ENCODE peak calls at places on chromosomes 3 and 15, in seven cellular contexts. One of them, this sample, is unnamed. For H3K36me3, the result is how much of the 10 kb centered on the place peaks cover.

GRCh38 chr3:78999139-78999538 is 768.7 kb downstream of the ROBO1 start:
- DNase-seq in adrenal gland: no peak
- DNase-seq in mucosa of descending colon: no peak
- DNase-seq in lower lobe of right lung: no peak
- DNase-seq in Peyer's patch: no peak
- DNase-seq in trophoblast cell: no peak
- DNase-seq in lung: no peak
- DNase-seq in this sample: no peak

GRCh38 chr15:45456212-45457106 is 66.1 kb downstream of the SLC30A4 start:
- DNase-seq in adrenal gland: peak
- DNase-seq in mucosa of descending colon: peak
- DNase-seq in lower lobe of right lung: peak
- DNase-seq in Peyer's patch: no peak
- DNase-seq in trophoblast cell: peak
- DNase-seq in lung: peak
- DNase-seq in this sample: peak

GRCh38 chr3:111534701-111535100 is 7.3 kb upstream of the CD96 start:
- DNase-seq in adrenal gland: no peak
- DNase-seq in mucosa of descending colon: no peak
- DNase-seq in lower lobe of right lung: no peak
- DNase-seq in Peyer's patch: no peak
- DNase-seq in trophoblast cell: no peak
- DNase-seq in lung: no peak
- DNase-seq in this sample: no peak

GRCh38 chr3:72614394-72615074 is 233.7 kb downstream of the SHQ1 start:
- DNase-seq in adrenal gland: no peak
- DNase-seq in mucosa of descending colon: no peak
- DNase-seq in lower lobe of right lung: no peak
- DNase-seq in Peyer's patch: no peak
- DNase-seq in trophoblast cell: no peak
- DNase-seq in lung: no peak
- DNase-seq in this sample: no peak

GRCh38 chr3:161070252-161070930 is 34.8 kb downstream of the B3GALNT1 start:
- DNase-seq in adrenal gland: no peak
- DNase-seq in mucosa of descending colon: no peak
- DNase-seq in lower lobe of right lung: no peak
- DNase-seq in Peyer's patch: no peak
- DNase-seq in trophoblast cell: no peak
- DNase-seq in lung: no peak
- DNase-seq in this sample: peak

GRCh38 chr3:136044980-136045745 is 79.6 kb downstream of the PPP2R3A start:
- DNase-seq in adrenal gland: no peak
- DNase-seq in mucosa of descending colon: no peak
- DNase-seq in lower lobe of right lung: no peak
- DNase-seq in Peyer's patch: no peak
- DNase-seq in trophoblast cell: no peak
- DNase-seq in lung: no peak
- DNase-seq in this sample: no peak

GRCh38 chr3:184337315-184337714 is at the start of gene FAM131A:
- DNase-seq in adrenal gland: no peak
- DNase-seq in mucosa of descending colon: no peak
- DNase-seq in lower lobe of right lung: no peak
- DNase-seq in Peyer's patch: no peak
- DNase-seq in trophoblast cell: no peak
- DNase-seq in lung: no peak
- DNase-seq in this sample: no peak

GRCh38 chr3:64684715-64685261 is 3.0 kb downstream of the ADAMTS9 start:
- DNase-seq in adrenal gland: peak
- DNase-seq in mucosa of descending colon: peak
- DNase-seq in lower lobe of right lung: peak
- DNase-seq in Peyer's patch: peak
- DNase-seq in trophoblast cell: no peak
- DNase-seq in lung: no peak
- DNase-seq in this sample: peak

GRCh38 chr3:16740531-16740930 is 135.3 kb upstream of the DAZL start:
- DNase-seq in adrenal gland: no peak
- DNase-seq in mucosa of descending colon: no peak
- DNase-seq in lower lobe of right lung: no peak
- DNase-seq in Peyer's patch: no peak
- DNase-seq in trophoblast cell: peak
- DNase-seq in lung: no peak
- DNase-seq in this sample: no peak

GRCh38 chr3:184693011-184693975 is 18.6 kb downstream of the MAGEF1 start:
- DNase-seq in adrenal gland: no peak
- DNase-seq in mucosa of descending colon: no peak
- DNase-seq in lower lobe of right lung: no peak
- DNase-seq in Peyer's patch: no peak
- DNase-seq in trophoblast cell: no peak
- DNase-seq in lung: no peak
- DNase-seq in this sample: peak

GRCh38 chr3:123597561-123597960 is 12.7 kb upstream of the HACD2 start:
- DNase-seq in adrenal gland: no peak
- DNase-seq in mucosa of descending colon: no peak
- DNase-seq in lower lobe of right lung: no peak
- DNase-seq in Peyer's patch: no peak
- DNase-seq in trophoblast cell: no peak
- DNase-seq in lung: no peak
- DNase-seq in this sample: no peak

GRCh38 chr3:124207873-124208473 is 216.0 kb upstream of the ROPN1 start:
- DNase-seq in adrenal gland: peak
- DNase-seq in mucosa of descending colon: no peak
- DNase-seq in lower lobe of right lung: no peak
- DNase-seq in Peyer's patch: no peak
- DNase-seq in trophoblast cell: no peak
- DNase-seq in lung: no peak
- DNase-seq in this sample: no peak

GRCh38 chr15:100112636-100113305 is 229.0 kb downstream of the ADAMTS17 start:
- DNase-seq in adrenal gland: no peak
- DNase-seq in mucosa of descending colon: no peak
- DNase-seq in lower lobe of right lung: no peak
- DNase-seq in Peyer's patch: no peak
- DNase-seq in trophoblast cell: no peak
- DNase-seq in lung: no peak
- DNase-seq in this sample: no peak

GRCh38 chr15:36590838-36591237 is 11.4 kb downstream of the CDIN1 start:
- DNase-seq in adrenal gland: no peak
- DNase-seq in mucosa of descending colon: no peak
- DNase-seq in lower lobe of right lung: no peak
- DNase-seq in Peyer's patch: no peak
- DNase-seq in trophoblast cell: no peak
- DNase-seq in lung: no peak
- DNase-seq in this sample: no peak

GRCh38 chr15:48507416-48508065 is 138.0 kb downstream of the FBN1 start:
- DNase-seq in adrenal gland: peak
- DNase-seq in mucosa of descending colon: no peak
- DNase-seq in lower lobe of right lung: no peak
- DNase-seq in Peyer's patch: no peak
- DNase-seq in trophoblast cell: peak
- DNase-seq in lung: peak
- DNase-seq in this sample: peak

GRCh38 chr3:3177861-3178497 is 1.5 kb downstream of the CRBN start:
- DNase-seq in adrenal gland: peak
- DNase-seq in mucosa of descending colon: no peak
- DNase-seq in lower lobe of right lung: no peak
- DNase-seq in Peyer's patch: no peak
- DNase-seq in trophoblast cell: no peak
- DNase-seq in lung: no peak
- DNase-seq in this sample: no peak

GRCh38 chr15:99052205-99052604 is 44.6 kb upstream of the PGPEP1L start:
- DNase-seq in adrenal gland: no peak
- DNase-seq in mucosa of descending colon: no peak
- DNase-seq in lower lobe of right lung: no peak
- DNase-seq in Peyer's patch: no peak
- DNase-seq in trophoblast cell: no peak
- DNase-seq in lung: no peak
- DNase-seq in this sample: no peak

GRCh38 chr3:120200836-120201235 is 84.2 kb downstream of the GPR156 start:
- DNase-seq in adrenal gland: no peak
- DNase-seq in mucosa of descending colon: no peak
- DNase-seq in lower lobe of right lung: no peak
- DNase-seq in Peyer's patch: no peak
- DNase-seq in trophoblast cell: no peak
- DNase-seq in lung: no peak
- DNase-seq in this sample: no peak

GRCh38 chr3:167772992-167773391 is 37.5 kb downstream of the SERPINI1 start:
- DNase-seq in adrenal gland: no peak
- DNase-seq in mucosa of descending colon: no peak
- DNase-seq in lower lobe of right lung: no peak
- DNase-seq in Peyer's patch: no peak
- DNase-seq in trophoblast cell: no peak
- DNase-seq in lung: no peak
- DNase-seq in this sample: no peak

DNA sequence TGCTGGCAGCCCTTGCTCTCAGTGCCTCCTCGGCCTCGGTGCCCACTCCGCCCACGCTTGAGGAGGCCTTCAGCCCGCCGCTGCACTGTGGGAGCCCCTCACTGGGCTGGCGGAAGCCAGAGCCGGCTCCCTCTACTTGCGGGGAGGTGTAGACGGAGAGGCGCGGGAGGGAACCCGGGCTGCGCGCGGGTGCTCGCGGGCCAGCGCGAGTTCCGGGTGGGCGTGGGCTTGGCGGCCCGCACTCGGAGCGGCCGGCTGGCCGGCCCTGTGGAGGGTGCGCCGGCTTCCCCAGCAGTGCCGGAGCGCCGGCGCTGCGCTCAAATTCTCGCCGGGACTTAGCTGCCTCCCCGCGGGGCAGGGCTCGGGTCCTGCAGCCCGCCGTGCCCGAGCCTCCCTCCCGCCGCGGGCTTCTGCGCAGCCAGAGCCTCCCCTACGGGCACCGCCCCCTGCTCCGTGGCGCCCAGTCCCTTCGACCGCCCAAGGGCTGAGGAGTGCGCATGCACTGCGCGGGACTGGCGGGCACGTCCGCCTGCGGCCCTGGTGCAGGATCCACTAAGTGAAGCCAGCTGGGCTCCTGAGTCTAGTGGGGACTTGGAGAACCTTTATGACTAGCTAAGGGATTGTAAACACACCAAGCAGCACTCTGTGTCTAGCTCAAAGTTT is 231.5 kb downstream of the EFHB start:
- DNase-seq in adrenal gland: peak
- DNase-seq in mucosa of descending colon: peak
- DNase-seq in lower lobe of right lung: no peak
- DNase-seq in Peyer's patch: no peak
- DNase-seq in trophoblast cell: peak
- DNase-seq in lung: no peak
- DNase-seq in this sample: no peak
- H3K4me3 ChIP-seq in adrenal gland: no peak
- H3K4me3 ChIP-seq in mucosa of descending colon: no peak
- H3K4me3 ChIP-seq in lower lobe of right lung: no peak
- H3K4me3 ChIP-seq in Peyer's patch: no peak
- H3K4me3 ChIP-seq in trophoblast cell: no peak
- H3K4me3 ChIP-seq in lung: no peak
- H3K4me3 ChIP-seq in this sample: no peak

DNA sequence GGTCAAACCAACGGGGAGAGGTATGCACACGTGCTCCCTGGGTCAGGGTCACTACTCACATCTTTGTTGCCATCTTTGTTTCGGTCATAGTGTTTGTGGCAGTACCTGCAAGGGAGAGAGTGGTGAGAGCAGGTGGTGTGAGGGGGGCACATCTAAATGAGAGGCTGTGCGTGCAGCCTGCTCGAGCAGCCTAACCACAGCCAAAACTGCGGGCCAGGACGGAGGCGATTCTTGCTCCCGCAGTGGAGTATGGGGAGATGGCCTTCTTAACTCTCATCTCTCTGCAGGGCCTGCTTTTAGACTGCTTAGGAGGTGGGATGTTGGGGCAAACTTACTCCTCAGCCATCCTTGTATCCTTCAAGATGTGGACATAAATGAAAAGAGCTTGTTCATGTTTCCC is 6.9 kb upstream of the PLA2G4F start:
- DNase-seq in adrenal gland: no peak
- DNase-seq in mucosa of descending colon: no peak
- DNase-seq in lower lobe of right lung: no peak
- DNase-seq in Peyer's patch: no peak
- DNase-seq in trophoblast cell: no peak
- DNase-seq in lung: no peak
- DNase-seq in this sample: no peak
- H3K36me3 ChIP-seq in adrenal gland: half or more
- H3K36me3 ChIP-seq in mucosa of descending colon: under half
- H3K36me3 ChIP-seq in lower lobe of right lung: half or more
- H3K36me3 ChIP-seq in Peyer's patch: under half
- H3K36me3 ChIP-seq in trophoblast cell: half or more
- H3K36me3 ChIP-seq in lung: under half
- H3K36me3 ChIP-seq in this sample: half or more

GRCh38 chr3:60754617-60755016 is 496.6 kb downstream of the FHIT start:
- DNase-seq in adrenal gland: no peak
- DNase-seq in mucosa of descending colon: no peak
- DNase-seq in lower lobe of right lung: no peak
- DNase-seq in Peyer's patch: no peak
- DNase-seq in trophoblast cell: no peak
- DNase-seq in lung: no peak
- DNase-seq in this sample: no peak

GRCh38 chr3:60757724-60758123 is 493.5 kb downstream of the FHIT start:
- DNase-seq in adrenal gland: no peak
- DNase-seq in mucosa of descending colon: no peak
- DNase-seq in lower lobe of right lung: no peak
- DNase-seq in Peyer's patch: no peak
- DNase-seq in trophoblast cell: no peak
- DNase-seq in lung: no peak
- DNase-seq in this sample: no peak

GRCh38 chr3:60756636-60757035 is 494.6 kb downstream of the FHIT start:
- DNase-seq in adrenal gland: no peak
- DNase-seq in mucosa of descending colon: no peak
- DNase-seq in lower lobe of right lung: no peak
- DNase-seq in Peyer's patch: no peak
- DNase-seq in trophoblast cell: no peak
- DNase-seq in lung: no peak
- DNase-seq in this sample: no peak

GRCh38 chr3:60755094-60755493 is 496.2 kb downstream of the FHIT start:
- DNase-seq in adrenal gland: no peak
- DNase-seq in mucosa of descending colon: no peak
- DNase-seq in lower lobe of right lung: no peak
- DNase-seq in Peyer's patch: no peak
- DNase-seq in trophoblast cell: no peak
- DNase-seq in lung: no peak
- DNase-seq in this sample: peak

DNA sequence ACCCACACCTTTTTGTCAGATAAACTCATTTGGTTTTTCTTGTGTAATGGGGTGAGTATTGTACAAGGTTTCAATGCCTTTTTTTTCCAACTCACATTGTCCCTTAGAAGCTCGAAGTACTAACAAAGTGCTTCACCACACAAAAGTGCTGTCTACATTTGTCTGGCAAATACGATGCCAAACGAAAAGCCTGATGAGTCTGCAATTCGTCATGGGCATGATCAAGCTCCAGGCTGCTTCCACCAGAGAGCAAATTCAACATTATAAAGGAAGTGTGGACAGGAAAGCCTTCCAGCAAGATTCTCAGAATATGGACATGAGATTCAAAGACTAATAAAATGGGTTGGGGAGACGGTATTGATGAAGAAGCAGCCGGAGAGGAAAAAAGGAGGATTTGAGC is 495.0 kb downstream of the FHIT start:
- DNase-seq in adrenal gland: no peak
- DNase-seq in mucosa of descending colon: no peak
- DNase-seq in lower lobe of right lung: no peak
- DNase-seq in Peyer's patch: no peak
- DNase-seq in trophoblast cell: no peak
- DNase-seq in lung: no peak
- DNase-seq in this sample: no peak
- H3K4me3 ChIP-seq in adrenal gland: no peak
- H3K4me3 ChIP-seq in mucosa of descending colon: no peak
- H3K4me3 ChIP-seq in lower lobe of right lung: no peak
- H3K4me3 ChIP-seq in Peyer's patch: no peak
- H3K4me3 ChIP-seq in trophoblast cell: no peak
- H3K4me3 ChIP-seq in lung: no peak
- H3K4me3 ChIP-seq in this sample: no peak

GRCh38 chr15:67190326-67190725 is 64.1 kb downstream of the AAGAB start:
- DNase-seq in adrenal gland: no peak
- DNase-seq in mucosa of descending colon: no peak
- DNase-seq in lower lobe of right lung: no peak
- DNase-seq in Peyer's patch: no peak
- DNase-seq in trophoblast cell: no peak
- DNase-seq in lung: no peak
- DNase-seq in this sample: no peak
- H3K36me3 ChIP-seq in adrenal gland: under half
- H3K36me3 ChIP-seq in mucosa of descending colon: under half
- H3K36me3 ChIP-seq in lower lobe of right lung: half or more
- H3K36me3 ChIP-seq in Peyer's patch: under half
- H3K36me3 ChIP-seq in trophoblast cell: half or more
- H3K36me3 ChIP-seq in lung: under half
- H3K36me3 ChIP-seq in this sample: under half